ENCODE peak calls at places on chromosomes 4 and X, in seven cellular contexts. S, T, N, F, O, Q and J are unnamed samples.

GRCh38 chr4:186845137-186845842 is 121.6 kb upstream of the FAT1 start:
- DNase-seq in S (peak; percentile 95), T (no peak), N (no peak), F (peak; percentile 21), O (no peak), Q (no peak), J (peak; percentile 74)

GRCh38 chr4:42720514-42720913 is 63.6 kb upstream of the ATP8A1 start:
- DNase-seq in S (no peak), T (no peak), N (no peak), F (no peak), O (no peak), Q (no peak), J (no peak)

GRCh38 chrX:155864655-155865054 is 16.5 kb upstream of the VAMP7 start:
- DNase-seq in S (no peak), T (no peak), N (no peak), F (no peak), O (no peak), Q (no peak), J (no peak)

GRCh38 chrX:149453030-149453429 is 52.1 kb downstream of the IDS start:
- DNase-seq in S (peak; percentile 19), T (no peak), N (no peak), F (no peak), O (no peak), Q (no peak), J (peak; percentile 44)

GRCh38 chrX:37993857-37994619 is 12.3 kb upstream of the SYTL5 start:
- DNase-seq in S (no peak), T (peak; percentile 65), N (peak; percentile 77), F (no peak), O (no peak), Q (no peak), J (no peak)

GRCh38 chr4:163245044-163245443 is 78.4 kb upstream of the NAF1 start:
- DNase-seq in S (no peak), T (no peak), N (no peak), F (no peak), O (no peak), Q (no peak), J (no peak)

GRCh38 chr4:60129740-60130139 is 1070.4 kb upstream of the ADGRL3 start:
- DNase-seq in S (no peak), T (no peak), N (no peak), F (no peak), O (no peak), Q (no peak), J (no peak)

GRCh38 chr4:94544811-94545210 is 93.1 kb downstream of the PDLIM5 start:
- DNase-seq in S (peak; percentile 59), T (no peak), N (no peak), F (no peak), O (no peak), Q (no peak), J (no peak)

GRCh38 chr4:82706349-82707000 is 92.1 kb downstream of the SCD5 start:
- DNase-seq in S (no peak), T (no peak), N (no peak), F (no peak), O (no peak), Q (no peak), J (no peak)

GRCh38 chrX:30308263-30309138 is 689 bp downstream of the NR0B1 start:
- DNase-seq in S (peak; percentile 4), T (peak; percentile 60), N (peak; percentile 60), F (peak; percentile 38), O (no peak), Q (peak; percentile 51), J (no peak)

GRCh38 chr4:60313616-60314015 is 886.5 kb upstream of the ADGRL3 start:
- DNase-seq in S (no peak), T (no peak), N (no peak), F (no peak), O (no peak), Q (no peak), J (no peak)

GRCh38 chr4:16642897-16643296 is 255.5 kb downstream of the LDB2 start:
- DNase-seq in S (no peak), T (no peak), N (no peak), F (no peak), O (peak; percentile 6), Q (no peak), J (no peak)

GRCh38 chrX:23656684-23657083 is 10.6 kb upstream of the PRDX4 start:
- DNase-seq in S (no peak), T (no peak), N (no peak), F (no peak), O (no peak), Q (no peak), J (no peak)

GRCh38 chr4:164212714-164213113 is 541.2 kb upstream of the SMIM31 start:
- DNase-seq in S (no peak), T (no peak), N (no peak), F (no peak), O (no peak), Q (no peak), J (no peak)

GRCh38 chr4:37567781-37568180 is 118.4 kb downstream of the RELL1 start:
- DNase-seq in S (no peak), T (no peak), N (no peak), F (no peak), O (no peak), Q (no peak), J (no peak)

GRCh38 chr4:126958482-126958881 is 674.3 kb upstream of the INTU start:
- DNase-seq in S (no peak), T (no peak), N (no peak), F (no peak), O (no peak), Q (no peak), J (no peak)

GRCh38 chr4:2048831-2049230 is 10.3 kb upstream of the NAT8L start:
- DNase-seq in S (no peak), T (no peak), N (no peak), F (no peak), O (no peak), Q (no peak), J (peak; percentile 56)
- H3K27me3 ChIP-seq in S (peaks cover 16% of the 10 kb centered on the region), T (no peaks in the 10 kb centered on the region), N (no peaks in the 10 kb centered on the region), F (no peaks in the 10 kb centered on the region), O (no peaks in the 10 kb centered on the region), Q (no peaks in the 10 kb centered on the region), J (no peaks in the 10 kb centered on the region)

GRCh38 chrX:16931371-16931770 is 15.1 kb upstream of the REPS2 start:
- DNase-seq in S (no peak), T (no peak), N (peak; percentile 45), F (no peak), O (no peak), Q (peak; percentile 14), J (no peak)
- H3K27me3 ChIP-seq in S (no peaks in the 10 kb centered on the region), T (no peaks in the 10 kb centered on the region), N (no peaks in the 10 kb centered on the region), F (no peaks in the 10 kb centered on the region), O (no peaks in the 10 kb centered on the region), Q (no peaks in the 10 kb centered on the region), J (no peaks in the 10 kb centered on the region)

DNA sequence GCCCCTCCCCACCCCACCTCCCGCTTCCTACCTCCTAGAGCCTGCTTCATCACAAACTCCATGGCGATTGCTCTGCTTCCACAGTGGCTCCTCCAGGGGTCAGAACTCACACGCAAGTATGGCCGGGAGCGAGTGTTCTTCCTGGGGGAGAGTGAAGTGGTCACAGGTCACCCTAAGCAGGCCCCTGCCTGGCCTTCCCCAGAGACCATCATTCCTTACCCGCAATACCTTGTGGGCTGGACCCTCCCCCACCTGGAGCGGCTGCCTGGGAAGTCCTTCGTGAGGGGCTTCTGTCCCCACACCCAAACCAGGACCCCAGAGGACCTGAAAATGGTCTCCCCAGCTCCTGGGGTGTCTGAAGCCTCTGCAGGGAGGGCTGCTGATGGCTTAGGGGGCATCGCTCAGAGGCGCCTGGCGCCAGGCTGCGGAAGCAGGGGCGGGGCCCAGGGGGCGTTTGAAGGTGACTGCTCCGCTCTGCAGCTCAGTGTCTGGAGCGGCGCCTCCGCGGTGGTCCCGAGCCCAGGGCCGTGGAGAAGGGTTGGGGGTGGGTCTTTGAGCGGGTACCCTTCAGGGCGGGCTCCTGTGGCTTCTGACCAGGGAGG is 1.4 kb downstream of the CPLX1 start:
- DNase-seq in S (no peak), T (no peak), N (no peak), F (no peak), O (no peak), Q (no peak), J (no peak)
- H3K27me3 ChIP-seq in S (peaks cover 29% of the 10 kb centered on the region), T (peaks cover 20% of the 10 kb centered on the region), N (peaks cover 32% of the 10 kb centered on the region), F (peaks cover 12% of the 10 kb centered on the region), O (no peaks in the 10 kb centered on the region), Q (peaks cover 94% of the 10 kb centered on the region), J (no peaks in the 10 kb centered on the region)

DNA sequence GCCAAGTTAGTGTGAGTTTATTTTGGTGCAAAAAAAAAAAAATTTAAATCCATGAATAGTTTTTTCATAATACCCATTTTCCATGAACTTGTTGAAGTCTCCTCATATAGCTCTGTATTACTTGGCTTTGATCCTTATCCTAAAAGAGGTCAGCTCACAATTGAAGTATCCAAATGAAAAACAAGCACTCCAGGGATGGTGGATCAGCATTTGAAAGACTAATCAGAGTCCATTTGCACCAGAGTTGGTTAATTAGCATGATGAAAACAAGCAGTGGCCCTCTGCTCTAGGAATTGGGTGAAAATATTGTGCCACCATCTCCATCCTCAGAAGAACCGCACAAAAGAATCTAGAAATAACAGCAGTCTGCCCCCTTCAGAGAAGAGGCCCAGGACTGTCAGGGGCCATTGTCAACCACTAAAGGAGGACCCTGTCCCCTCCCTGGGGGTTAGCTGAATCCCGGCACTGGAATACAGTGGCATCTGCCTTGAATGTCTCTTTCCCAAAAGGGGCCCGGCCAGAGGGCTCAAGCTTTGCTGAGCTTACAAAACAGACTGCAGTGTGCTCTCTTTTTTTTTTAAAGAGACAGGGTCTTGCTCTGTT is 24.7 kb downstream of the SH3KBP1 start:
- DNase-seq in S (no peak), T (no peak), N (no peak), F (no peak), O (no peak), Q (no peak), J (no peak)
- H3K27me3 ChIP-seq in S (no peaks in the 10 kb centered on the region), T (no peaks in the 10 kb centered on the region), N (no peaks in the 10 kb centered on the region), F (no peaks in the 10 kb centered on the region), O (no peaks in the 10 kb centered on the region), Q (no peaks in the 10 kb centered on the region), J (no peaks in the 10 kb centered on the region)

GRCh38 chr4:1512738-1513660 is 106.8 kb upstream of the NKX1-1 start:
- DNase-seq in S (peak; percentile 5), T (peak; percentile 87), N (peak; percentile 82), F (no peak), O (peak; percentile 55), Q (peak; percentile 79), J (no peak)

GRCh38 chr4:1512081-1512737 is 106.0 kb upstream of the NKX1-1 start:
- DNase-seq in S (no peak), T (no peak), N (no peak), F (no peak), O (no peak), Q (no peak), J (no peak)

GRCh38 chr4:1510931-1511330 is 104.7 kb upstream of the NKX1-1 start:
- DNase-seq in S (no peak), T (no peak), N (no peak), F (no peak), O (no peak), Q (no peak), J (no peak)

GRCh38 chr4:1509366-1509765 is 103.1 kb upstream of the NKX1-1 start:
- DNase-seq in S (no peak), T (no peak), N (no peak), F (no peak), O (no peak), Q (no peak), J (no peak)

GRCh38 chr4:1511441-1512041 is 105.3 kb upstream of the NKX1-1 start:
- DNase-seq in S (peak; percentile 7), T (no peak), N (peak; percentile 76), F (no peak), O (peak; percentile 23), Q (no peak), J (no peak)
- H3K27me3 ChIP-seq in S (no peaks in the 10 kb centered on the region), T (peaks cover 4% of the 10 kb centered on the region), N (no peaks in the 10 kb centered on the region), F (no peaks in the 10 kb centered on the region), O (no peaks in the 10 kb centered on the region), Q (peaks cover 7% of the 10 kb centered on the region), J (peaks cover 76% of the 10 kb centered on the region)

GRCh38 chrX:129496625-129497024 is 26.7 kb downstream of the SMARCA1 start:
- DNase-seq in S (no peak), T (no peak), N (no peak), F (no peak), O (no peak), Q (no peak), J (no peak)
- H3K27me3 ChIP-seq in S (no peaks in the 10 kb centered on the region), T (no peaks in the 10 kb centered on the region), N (no peaks in the 10 kb centered on the region), F (no peaks in the 10 kb centered on the region), O (no peaks in the 10 kb centered on the region), Q (no peaks in the 10 kb centered on the region), J (no peaks in the 10 kb centered on the region)